ENCODE peak calls at places on chromosomes 5 and 9, in nine cellular contexts. R, O, B, I, S, E, F, Y and X are unnamed samples.
A peak's percentile ranks its signal among the peaks of the same experiment; 100 is the strongest.

GRCh38 chr5:17151686-17152085 is 65.7 kb upstream of the BASP1 start:
- DNase-seq in R (peak; percentile 37), E (no peak), O (no peak), I (no peak), B (no peak), S (no peak), F (no peak), Y (no peak), X (no peak)

GRCh38 chr5:151805414-151806225 is 33.9 kb downstream of the G3BP1 start:
- DNase-seq in O (no peak), B (peak; percentile 89), I (no peak), F (no peak), Y (no peak), S (no peak), R (peak; percentile 65), E (no peak), X (peak; percentile 68)

GRCh38 chr9:68793605-68794343 is 88.7 kb downstream of the PIP5K1B start:
- DNase-seq in R (no peak), I (no peak), B (no peak), F (no peak), O (no peak), Y (no peak), E (no peak), S (no peak), X (no peak)

GRCh38 chr5:36576721-36577120 is 29.7 kb upstream of the SLC1A3 start:
- DNase-seq in Y (no peak), I (no peak), O (no peak), F (no peak), S (no peak), E (no peak), R (no peak), B (no peak), X (no peak)

GRCh38 chr9:104864675-104865104 is 63.3 kb downstream of the ABCA1 start:
- DNase-seq in E (no peak), Y (no peak), B (peak; percentile 87), O (no peak), I (no peak), S (no peak), R (peak; percentile 90), F (no peak), X (peak; percentile 68)

GRCh38 chr5:100647461-100648230 is 112.5 kb downstream of the FAM174A start:
- DNase-seq in S (peak; percentile 13), O (no peak), R (peak; percentile 28), Y (peak; percentile 43), I (peak; percentile 6), E (no peak), B (no peak), F (peak; percentile 67), X (no peak)

GRCh38 chr9:13143281-13143680 is 136.2 kb downstream of the MPDZ start:
- DNase-seq in O (no peak), S (peak; percentile 21), R (no peak), I (no peak), B (no peak), E (peak; percentile 22), Y (no peak), F (no peak), X (no peak)

GRCh38 chr5:90477073-90477472 is 2.4 kb downstream of the POLR3G start:
- DNase-seq in I (no peak), F (no peak), R (peak; percentile 41), B (no peak), O (no peak), E (no peak), Y (no peak), S (peak; percentile 60), X (no peak)

GRCh38 chr9:37424686-37425297 is 2.3 kb downstream of the GRHPR start:
- DNase-seq in Y (no peak), I (no peak), O (no peak), B (no peak), S (no peak), F (no peak), R (no peak), E (no peak), X (no peak)

GRCh38 chr9:93493949-93494348 is 40.6 kb upstream of the FAM120AOS start:
- DNase-seq in R (no peak), S (no peak), B (no peak), O (no peak), Y (no peak), F (no peak), I (no peak), E (no peak), X (no peak)

GRCh38 chr5:31291323-31291854 is 97.9 kb downstream of the CDH6 start:
- DNase-seq in O (no peak), B (no peak), Y (no peak), R (no peak), I (no peak), E (no peak), S (no peak), F (no peak), X (no peak)

GRCh38 chr5:10543585-10544040 is 20.3 kb upstream of the ANKRD33B start:
- DNase-seq in R (no peak), I (no peak), Y (no peak), S (no peak), E (no peak), F (no peak), B (no peak), O (no peak), X (no peak)

GRCh38 chr9:21153688-21154608 is 12.3 kb upstream of the IFNW1 start:
- DNase-seq in O (no peak), I (no peak), B (peak; percentile 21), R (peak; percentile 37), F (no peak), S (peak; percentile 44), Y (no peak), E (no peak), X (no peak)

GRCh38 chr9:36625006-36625600 is 52.4 kb downstream of the MELK start:
- DNase-seq in B (peak; percentile 92), R (peak; percentile 83), O (no peak), Y (peak; percentile 33), E (peak; percentile 27), I (no peak), F (peak; percentile 44), S (no peak), X (no peak)